ENCODE peak calls at places on chromosomes 6 and 20, in five cellular contexts. One of them, this sample, is unnamed.

GRCh38 chr6:133609404-133610270 is 279.3 kb upstream of the TCF21 start:
- DNase-seq in HCT116: peak; percentile 85
- DNase-seq in CD8-positive, alpha-beta memory T cell: no peak
- DNase-seq in IMR-90: peak; percentile 100
- DNase-seq in tibial artery: no peak
- DNase-seq in this sample: peak; percentile 99

GRCh38 chr6:149965191-149966020 is 1.7 kb downstream of the ULBP1 start:
- DNase-seq in HCT116: no peak
- DNase-seq in CD8-positive, alpha-beta memory T cell: no peak
- DNase-seq in IMR-90: no peak
- DNase-seq in tibial artery: no peak
- DNase-seq in this sample: no peak

GRCh38 chr6:148203281-148203925 is 139.2 kb upstream of the SASH1 start:
- DNase-seq in HCT116: no peak
- DNase-seq in CD8-positive, alpha-beta memory T cell: no peak
- DNase-seq in IMR-90: peak; percentile 98
- DNase-seq in tibial artery: no peak
- DNase-seq in this sample: no peak

GRCh38 chr6:10883312-10884244 is 1.7 kb upstream of the GCM2 start:
- DNase-seq in HCT116: no peak
- DNase-seq in CD8-positive, alpha-beta memory T cell: no peak
- DNase-seq in IMR-90: no peak
- DNase-seq in tibial artery: no peak
- DNase-seq in this sample: no peak

GRCh38 chr20:63576311-63576710 is 2.3 kb upstream of the HELZ2 start:
- DNase-seq in HCT116: no peak
- DNase-seq in CD8-positive, alpha-beta memory T cell: no peak
- DNase-seq in IMR-90: no peak
- DNase-seq in tibial artery: no peak
- DNase-seq in this sample: no peak

GRCh38 chr6:48032156-48032555 is 78.8 kb downstream of the PTCHD4 start:
- DNase-seq in HCT116: no peak
- DNase-seq in CD8-positive, alpha-beta memory T cell: no peak
- DNase-seq in IMR-90: peak; percentile 81
- DNase-seq in tibial artery: no peak
- DNase-seq in this sample: peak; percentile 77

GRCh38 chr20:49430320-49430719 is 52.1 kb downstream of the KCNB1 start:
- DNase-seq in HCT116: no peak
- DNase-seq in CD8-positive, alpha-beta memory T cell: no peak
- DNase-seq in IMR-90: no peak
- DNase-seq in tibial artery: no peak
- DNase-seq in this sample: no peak

GRCh38 chr20:51740838-51741237 is 27.4 kb downstream of the ATP9A start:
- DNase-seq in HCT116: no peak
- DNase-seq in CD8-positive, alpha-beta memory T cell: no peak
- DNase-seq in IMR-90: no peak
- DNase-seq in tibial artery: no peak
- DNase-seq in this sample: no peak

GRCh38 chr20:51594206-51594998 is 51.9 kb upstream of the NFATC2 start:
- DNase-seq in HCT116: no peak
- DNase-seq in CD8-positive, alpha-beta memory T cell: no peak
- DNase-seq in IMR-90: no peak
- DNase-seq in tibial artery: no peak
- DNase-seq in this sample: no peak

GRCh38 chr6:36120979-36121706 is 9.2 kb upstream of the MAPK13 start:
- DNase-seq in HCT116: no peak
- DNase-seq in CD8-positive, alpha-beta memory T cell: peak; percentile 48
- DNase-seq in IMR-90: no peak
- DNase-seq in tibial artery: peak; percentile 71
- DNase-seq in this sample: peak; percentile 70

GRCh38 chr6:46306429-46306828 is 135.6 kb upstream of the ENPP5 start:
- DNase-seq in HCT116: no peak
- DNase-seq in CD8-positive, alpha-beta memory T cell: no peak
- DNase-seq in IMR-90: no peak
- DNase-seq in tibial artery: no peak
- DNase-seq in this sample: no peak

GRCh38 chr20:49381558-49382493 is 100.6 kb downstream of the KCNB1 start:
- DNase-seq in HCT116: peak; percentile 33
- DNase-seq in CD8-positive, alpha-beta memory T cell: no peak
- DNase-seq in IMR-90: peak; percentile 10
- DNase-seq in tibial artery: peak; percentile 94
- DNase-seq in this sample: peak; percentile 83

GRCh38 chr20:3237011-3237957 is 1.7 kb downstream of the SLC4A11 start:
- DNase-seq in HCT116: no peak
- DNase-seq in CD8-positive, alpha-beta memory T cell: no peak
- DNase-seq in IMR-90: no peak
- DNase-seq in tibial artery: no peak
- DNase-seq in this sample: no peak

GRCh38 chr6:7042056-7042653 is 65.6 kb upstream of the RREB1 start:
- DNase-seq in HCT116: no peak
- DNase-seq in CD8-positive, alpha-beta memory T cell: no peak
- DNase-seq in IMR-90: no peak
- DNase-seq in tibial artery: no peak
- DNase-seq in this sample: peak; percentile 38

GRCh38 chr6:164039954-164040375 is 625.4 kb downstream of the QKI start:
- DNase-seq in HCT116: no peak
- DNase-seq in CD8-positive, alpha-beta memory T cell: no peak
- DNase-seq in IMR-90: no peak
- DNase-seq in tibial artery: no peak
- DNase-seq in this sample: no peak

GRCh38 chr6:168058691-168059551 is 20.1 kb downstream of the FRMD1 start:
- DNase-seq in HCT116: no peak
- DNase-seq in CD8-positive, alpha-beta memory T cell: no peak
- DNase-seq in IMR-90: no peak
- DNase-seq in tibial artery: no peak
- DNase-seq in this sample: no peak

GRCh38 chr6:30981942-30982772 is 1.4 kb upstream of the MUC21 start:
- DNase-seq in HCT116: no peak
- DNase-seq in CD8-positive, alpha-beta memory T cell: no peak
- DNase-seq in IMR-90: peak; percentile 81
- DNase-seq in tibial artery: no peak
- DNase-seq in this sample: peak; percentile 85

GRCh38 chr6:100796049-100796823 is 84.9 kb downstream of the ASCC3 start:
- DNase-seq in HCT116: no peak
- DNase-seq in CD8-positive, alpha-beta memory T cell: no peak
- DNase-seq in IMR-90: no peak
- DNase-seq in tibial artery: no peak
- DNase-seq in this sample: no peak

GRCh38 chr6:135170849-135171248 is 10.3 kb upstream of the MYB start:
- DNase-seq in HCT116: no peak
- DNase-seq in CD8-positive, alpha-beta memory T cell: no peak
- DNase-seq in IMR-90: no peak
- DNase-seq in tibial artery: no peak
- DNase-seq in this sample: peak; percentile 75

GRCh38 chr6:111033628-111034289 is 51.9 kb downstream of the RPF2 start:
- DNase-seq in HCT116: no peak
- DNase-seq in CD8-positive, alpha-beta memory T cell: no peak
- DNase-seq in IMR-90: no peak
- DNase-seq in tibial artery: no peak
- DNase-seq in this sample: peak; percentile 25

GRCh38 chr20:17895641-17896246 is 72.8 kb downstream of the SNX5 start:
- DNase-seq in HCT116: no peak
- DNase-seq in CD8-positive, alpha-beta memory T cell: no peak
- DNase-seq in IMR-90: peak; percentile 70
- DNase-seq in tibial artery: peak; percentile 80
- DNase-seq in this sample: peak; percentile 40

GRCh38 chr6:1722801-1723200 is 113.1 kb downstream of the FOXC1 start:
- DNase-seq in HCT116: no peak
- DNase-seq in CD8-positive, alpha-beta memory T cell: no peak
- DNase-seq in IMR-90: no peak
- DNase-seq in tibial artery: no peak
- DNase-seq in this sample: no peak

GRCh38 chr20:39089797-39090196 is 127.7 kb downstream of the DHX35 start:
- DNase-seq in HCT116: no peak
- DNase-seq in CD8-positive, alpha-beta memory T cell: no peak
- DNase-seq in IMR-90: no peak
- DNase-seq in tibial artery: no peak
- DNase-seq in this sample: no peak

GRCh38 chr6:105844275-105844848 is 241.8 kb upstream of the PRDM1 start:
- DNase-seq in HCT116: no peak
- DNase-seq in CD8-positive, alpha-beta memory T cell: no peak
- DNase-seq in IMR-90: peak; percentile 28
- DNase-seq in tibial artery: no peak
- DNase-seq in this sample: no peak

GRCh38 chr6:90610291-90610670 is 23.4 kb upstream of the MAP3K7 start:
- DNase-seq in HCT116: no peak
- DNase-seq in CD8-positive, alpha-beta memory T cell: no peak
- DNase-seq in IMR-90: no peak
- DNase-seq in tibial artery: no peak
- DNase-seq in this sample: no peak

GRCh38 chr20:21228511-21228910 is 74.6 kb upstream of the XRN2 start:
- DNase-seq in HCT116: no peak
- DNase-seq in CD8-positive, alpha-beta memory T cell: no peak
- DNase-seq in IMR-90: no peak
- DNase-seq in tibial artery: no peak
- DNase-seq in this sample: no peak

GRCh38 chr6:22827760-22828159 is 258.4 kb downstream of the HDGFL1 start:
- DNase-seq in HCT116: no peak
- DNase-seq in CD8-positive, alpha-beta memory T cell: no peak
- DNase-seq in IMR-90: peak; percentile 28
- DNase-seq in tibial artery: no peak
- DNase-seq in this sample: no peak

GRCh38 chr20:53643031-53643832 is 49.6 kb upstream of the ZNF217 start:
- DNase-seq in HCT116: peak; percentile 57
- DNase-seq in CD8-positive, alpha-beta memory T cell: peak; percentile 50
- DNase-seq in IMR-90: peak; percentile 80
- DNase-seq in tibial artery: no peak
- DNase-seq in this sample: peak; percentile 91

GRCh38 chr6:3750324-3751018 is 1.0 kb downstream of the PXDC1 start:
- DNase-seq in HCT116: no peak
- DNase-seq in CD8-positive, alpha-beta memory T cell: no peak
- DNase-seq in IMR-90: peak; percentile 72
- DNase-seq in tibial artery: peak; percentile 97
- DNase-seq in this sample: peak; percentile 46

GRCh38 chr6:3751730-3752537 is 421 bp upstream of the PXDC1 start:
- DNase-seq in HCT116: peak; percentile 24
- DNase-seq in CD8-positive, alpha-beta memory T cell: peak; percentile 38
- DNase-seq in IMR-90: peak; percentile 93
- DNase-seq in tibial artery: peak; percentile 96
- DNase-seq in this sample: peak; percentile 68

GRCh38 chr6:3753228-3753795 is 1.8 kb upstream of the PXDC1 start:
- DNase-seq in HCT116: no peak
- DNase-seq in CD8-positive, alpha-beta memory T cell: no peak
- DNase-seq in IMR-90: no peak
- DNase-seq in tibial artery: peak; percentile 51
- DNase-seq in this sample: peak; percentile 39

GRCh38 chr6:3751019-3751729 is at the start of gene PXDC1:
- DNase-seq in HCT116: no peak
- DNase-seq in CD8-positive, alpha-beta memory T cell: no peak
- DNase-seq in IMR-90: no peak
- DNase-seq in tibial artery: no peak
- DNase-seq in this sample: no peak

GRCh38 chr6:3752538-3753227 is 1.2 kb upstream of the PXDC1 start:
- DNase-seq in HCT116: no peak
- DNase-seq in CD8-positive, alpha-beta memory T cell: no peak
- DNase-seq in IMR-90: no peak
- DNase-seq in tibial artery: peak; percentile 65
- DNase-seq in this sample: peak; percentile 3
- H3K4me3 ChIP-seq in HCT116: peak overlapping the region; percentile 47
- H3K4me3 ChIP-seq in CD8-positive, alpha-beta memory T cell: no peak overlapping the region
- H3K4me3 ChIP-seq in IMR-90: peak overlapping the region; percentile 99
- H3K4me3 ChIP-seq in tibial artery: peak overlapping the region; percentile 97
- H3K4me3 ChIP-seq in this sample: peak overlapping the region; percentile 88

DNA sequence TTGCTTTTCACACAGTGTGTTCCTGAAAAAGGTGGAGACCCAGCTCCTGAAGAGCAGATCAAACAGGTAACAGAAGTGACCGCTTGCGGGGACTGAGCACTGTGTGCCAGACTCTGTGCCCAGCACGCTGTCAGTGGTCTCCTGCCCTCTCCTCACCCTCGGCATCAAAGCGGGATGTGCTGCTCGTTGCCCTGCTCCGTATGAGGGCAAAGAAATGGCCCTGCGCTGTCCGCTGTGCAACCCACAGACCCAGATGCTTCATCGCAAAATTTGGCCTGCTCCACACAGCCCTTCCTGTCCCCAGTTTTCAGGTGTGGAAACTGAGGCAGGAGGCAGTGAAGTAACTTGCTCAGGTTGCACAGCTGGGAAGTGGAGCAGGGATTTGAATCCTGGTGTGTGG is 13.7 kb downstream of the UQCC2 start:
- DNase-seq in HCT116: no peak
- DNase-seq in CD8-positive, alpha-beta memory T cell: no peak
- DNase-seq in IMR-90: no peak
- DNase-seq in tibial artery: no peak
- DNase-seq in this sample: no peak
- H3K36me3 ChIP-seq in HCT116: peaks cover 77% of the 10 kb centered on the region
- H3K36me3 ChIP-seq in CD8-positive, alpha-beta memory T cell: peaks cover 18% of the 10 kb centered on the region
- H3K36me3 ChIP-seq in IMR-90: peaks cover 14% of the 10 kb centered on the region
- H3K36me3 ChIP-seq in tibial artery: no peaks in the 10 kb centered on the region
- H3K36me3 ChIP-seq in this sample: peaks cover 23% of the 10 kb centered on the region

GRCh38 chr6:143962644-143962929 is 45.5 kb downstream of the PLAGL1 start:
- DNase-seq in HCT116: no peak
- DNase-seq in CD8-positive, alpha-beta memory T cell: no peak
- DNase-seq in IMR-90: peak; percentile 52
- DNase-seq in tibial artery: no peak
- DNase-seq in this sample: peak; percentile 32
- H3K4me3 ChIP-seq in HCT116: no peak overlapping the region
- H3K4me3 ChIP-seq in CD8-positive, alpha-beta memory T cell: no peak overlapping the region
- H3K4me3 ChIP-seq in IMR-90: no peak overlapping the region
- H3K4me3 ChIP-seq in tibial artery: no peak overlapping the region
- H3K4me3 ChIP-seq in this sample: no peak overlapping the region

GRCh38 chr20:25281541-25281991 is 33.7 kb downstream of the PYGB start:
- DNase-seq in HCT116: no peak
- DNase-seq in CD8-positive, alpha-beta memory T cell: no peak
- DNase-seq in IMR-90: no peak
- DNase-seq in tibial artery: peak; percentile 52
- DNase-seq in this sample: no peak

GRCh38 chr20:25278636-25279361 is 30.9 kb downstream of the PYGB start:
- DNase-seq in HCT116: no peak
- DNase-seq in CD8-positive, alpha-beta memory T cell: no peak
- DNase-seq in IMR-90: no peak
- DNase-seq in tibial artery: peak; percentile 59
- DNase-seq in this sample: no peak

GRCh38 chr20:25279403-25279802 is 31.5 kb downstream of the PYGB start:
- DNase-seq in HCT116: no peak
- DNase-seq in CD8-positive, alpha-beta memory T cell: no peak
- DNase-seq in IMR-90: no peak
- DNase-seq in tibial artery: no peak
- DNase-seq in this sample: no peak

GRCh38 chr20:25280574-25281535 is 33.0 kb downstream of the PYGB start:
- DNase-seq in HCT116: no peak
- DNase-seq in CD8-positive, alpha-beta memory T cell: no peak
- DNase-seq in IMR-90: no peak
- DNase-seq in tibial artery: peak; percentile 57
- DNase-seq in this sample: no peak

DNA sequence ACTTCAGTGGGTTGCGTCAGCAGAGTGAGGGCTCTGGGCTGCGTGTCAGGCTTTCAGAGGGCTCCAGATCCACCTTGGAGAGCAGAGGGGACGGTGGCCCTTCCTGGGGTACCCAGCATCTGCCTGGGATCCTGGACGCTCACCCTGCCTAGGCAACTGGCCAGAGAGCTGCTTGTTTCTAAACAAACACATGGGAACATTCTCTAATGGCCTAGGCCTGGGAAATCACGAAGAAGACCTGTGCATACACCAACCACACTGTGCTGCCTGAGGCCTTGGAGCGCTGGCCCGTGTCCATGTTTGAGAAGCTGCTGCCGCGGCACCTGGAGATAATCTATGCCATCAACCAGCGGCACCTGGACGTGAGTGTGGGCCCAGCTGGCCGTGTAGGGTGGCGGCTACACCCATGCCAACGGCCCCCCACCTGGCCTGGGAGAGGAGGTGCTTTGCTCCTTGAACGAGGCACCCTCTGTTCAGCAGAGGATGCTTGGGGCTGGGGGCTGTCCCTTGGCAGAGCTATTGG is 32.2 kb downstream of the PYGB start:
- DNase-seq in HCT116: no peak
- DNase-seq in CD8-positive, alpha-beta memory T cell: no peak
- DNase-seq in IMR-90: no peak
- DNase-seq in tibial artery: peak; percentile 58
- DNase-seq in this sample: no peak
- H3K36me3 ChIP-seq in HCT116: peaks cover 3% of the 10 kb centered on the region
- H3K36me3 ChIP-seq in CD8-positive, alpha-beta memory T cell: peaks cover 4% of the 10 kb centered on the region
- H3K36me3 ChIP-seq in IMR-90: peaks cover 74% of the 10 kb centered on the region
- H3K36me3 ChIP-seq in tibial artery: peaks cover 92% of the 10 kb centered on the region
- H3K36me3 ChIP-seq in this sample: peaks cover 77% of the 10 kb centered on the region

This sample was measured in bronchial epithelial cell.